ENCODE peak calls at places on chromosome 3, in nine cellular contexts. Z is lower leg skin, M is esophagus squamous epithelium, R is heart left ventricle, V is tibial nerve, E is transverse colon, U is stomach, N is GM12878, Y is suprapubic skin. L is an unnamed sample.

GRCh38 chr3:110526732-110527727 is 544.6 kb upstream of the NECTIN3 start:
- DNase-seq in Z (no peak), M (no peak), R (no peak), V (no peak), E (no peak), U (no peak), N (no peak), Y (no peak), L (peak; percentile 18)

GRCh38 chr3:195809796-195810454 is 1.8 kb downstream of the MUC4 start:
- DNase-seq in Z (no peak), M (no peak), R (no peak), V (no peak), E (no peak), U (no peak), N (no peak), Y (no peak), L (peak; percentile 77)

GRCh38 chr3:104388624-104389023 is 978.1 kb upstream of the ALCAM start:
- DNase-seq in Z (no peak), M (no peak), R (no peak), V (no peak), E (no peak), U (no peak), N (no peak), Y (no peak), L (no peak)

GRCh38 chr3:182303169-182303568 is 490.1 kb upstream of the ATP11B start:
- DNase-seq in Z (no peak), M (no peak), R (no peak), V (no peak), E (no peak), U (peak; percentile 36), N (no peak), Y (no peak), L (no peak)

GRCh38 chr3:193168911-193169310 is 72.1 kb upstream of the PLAAT1 start:
- DNase-seq in Z (no peak), M (no peak), R (no peak), V (no peak), E (no peak), U (no peak), N (no peak), Y (no peak), L (no peak)

GRCh38 chr3:39171860-39172259 is 18.5 kb upstream of the CSRNP1 start:
- DNase-seq in Z (no peak), M (no peak), R (no peak), V (no peak), E (no peak), U (no peak), N (no peak), Y (no peak), L (no peak)

GRCh38 chr3:16174389-16174788 is at the start of gene GALNT15:
- DNase-seq in Z (peak; percentile 98), M (peak; percentile 29), R (peak; percentile 91), V (peak; percentile 95), E (peak; percentile 70), U (peak; percentile 69), N (no peak), Y (peak; percentile 95), L (peak; percentile 34)

GRCh38 chr3:53890726-53891499 is 746 bp downstream of the SELENOK start:
- DNase-seq in Z (no peak), M (no peak), R (no peak), V (no peak), E (peak; percentile 54), U (peak; percentile 57), N (no peak), Y (no peak), L (no peak)

GRCh38 chr3:12629560-12629959 is 34.4 kb downstream of the RAF1 start:
- DNase-seq in Z (no peak), M (no peak), R (no peak), V (no peak), E (no peak), U (peak; percentile 62), N (no peak), Y (no peak), L (no peak)

GRCh38 chr3:187955076-187955952 is 198.6 kb upstream of the LPP start:
- DNase-seq in Z (no peak), M (no peak), R (no peak), V (peak; percentile 22), E (no peak), U (no peak), N (no peak), Y (no peak), L (peak; percentile 29)

GRCh38 chr3:23676093-23676492 is 129.7 kb upstream of the UBE2E1 start:
- DNase-seq in Z (no peak), M (no peak), R (no peak), V (no peak), E (no peak), U (no peak), N (no peak), Y (no peak), L (no peak)

GRCh38 chr3:138157743-138158142 is 17.0 kb downstream of the DBR1 start:
- DNase-seq in Z (no peak), M (no peak), R (no peak), V (no peak), E (no peak), U (no peak), N (no peak), Y (no peak), L (no peak)

GRCh38 chr3:71238267-71238985 is 345.1 kb downstream of the FOXP1 start:
- DNase-seq in Z (no peak), M (no peak), R (no peak), V (no peak), E (no peak), U (no peak), N (no peak), Y (no peak), L (no peak)

GRCh38 chr3:46356909-46357308 is 3.0 kb downstream of the CCR2 start:
- DNase-seq in Z (no peak), M (no peak), R (no peak), V (no peak), E (no peak), U (no peak), N (no peak), Y (no peak), L (no peak)

GRCh38 chr3:11272913-11273574 is 847 bp downstream of the ATG7 start:
- DNase-seq in Z (no peak), M (no peak), R (no peak), V (no peak), E (no peak), U (no peak), N (no peak), Y (no peak), L (no peak)

GRCh38 chr3:11274743-11275142 is 2.5 kb downstream of the ATG7 start:
- DNase-seq in Z (no peak), M (no peak), R (no peak), V (no peak), E (no peak), U (no peak), N (no peak), Y (no peak), L (no peak)

GRCh38 chr3:11269007-11269406 is 3.2 kb upstream of the ATG7 start:
- DNase-seq in Z (no peak), M (no peak), R (no peak), V (no peak), E (no peak), U (no peak), N (no peak), Y (no peak), L (no peak)

GRCh38 chr3:11273945-11274344 is 1.7 kb downstream of the ATG7 start:
- DNase-seq in Z (no peak), M (no peak), R (no peak), V (no peak), E (no peak), U (no peak), N (no peak), Y (no peak), L (no peak)

GRCh38 chr3:11271986-11272904 is at the start of gene ATG7:
- DNase-seq in Z (peak; percentile 99), M (peak; percentile 87), R (peak; percentile 99), V (peak; percentile 95), E (peak; percentile 98), U (peak; percentile 99), N (peak; percentile 82), Y (peak; percentile 98), L (peak; percentile 88)
- TF ChIP-seq POLR2A in Z (no peak), M (no peak), R (no peak), V (peak; percentile 66), E (peak; percentile 95), U (peak; percentile 88), N (peak; percentile 95), Y (peak; percentile 95), L (peak; percentile 80)

DNA sequence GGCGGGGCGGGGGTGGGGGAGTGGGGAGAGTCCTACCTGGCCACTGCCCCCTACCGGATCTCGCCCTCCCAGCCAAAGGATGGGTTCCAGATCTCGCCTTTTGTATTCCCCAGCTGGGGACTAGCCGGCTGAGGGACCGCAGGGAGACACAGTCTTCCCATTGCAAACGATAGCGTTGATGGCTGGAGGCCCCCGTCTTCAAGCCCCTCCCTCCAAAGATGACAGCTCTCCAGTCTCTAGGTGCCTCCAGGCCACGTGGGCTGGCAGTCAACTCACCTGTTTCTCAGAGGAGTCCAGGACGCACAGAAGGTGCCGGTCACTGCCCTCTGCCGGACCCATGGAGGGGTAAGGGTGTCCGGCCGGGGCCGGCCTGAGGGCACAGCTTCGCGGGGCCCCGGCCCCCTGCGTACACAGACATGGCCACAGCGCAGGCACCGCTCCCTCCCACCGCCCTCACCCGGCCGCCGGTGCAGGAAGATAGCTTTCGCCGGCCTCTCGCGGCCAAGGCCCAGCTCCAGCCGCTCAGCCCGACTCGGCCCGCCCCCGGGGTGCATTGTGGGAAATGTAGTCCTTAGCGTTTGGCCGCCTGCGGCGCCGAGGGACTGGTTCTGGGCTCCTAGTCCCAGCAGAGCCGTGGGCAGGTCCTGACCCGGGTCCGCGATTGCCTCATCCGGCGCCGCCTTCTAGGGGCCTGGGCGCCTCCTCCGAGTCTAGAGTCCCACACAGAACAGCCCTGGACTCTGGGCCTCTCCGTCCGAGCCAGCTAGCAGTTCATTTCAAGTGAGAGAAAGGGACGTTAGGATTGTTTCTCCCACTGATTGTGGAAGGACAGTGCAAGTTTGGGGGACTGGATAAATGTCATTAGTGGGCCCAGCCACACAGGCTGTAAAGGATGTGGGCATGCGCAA is at the start of gene MON1A:
- DNase-seq in Z (peak; percentile 99), M (peak; percentile 43), R (peak; percentile 98), V (peak; percentile 89), E (peak; percentile 97), U (peak; percentile 95), N (peak; percentile 40), Y (peak; percentile 98), L (peak; percentile 89)
- TF ChIP-seq POLR2A in Z (no peak), M (no peak), R (no peak), V (no peak), E (peak; percentile 68), U (no peak), N (peak; percentile 84), Y (no peak), L (peak; percentile 67)

GRCh38 chr3:14407203-14407602 is 4.8 kb downstream of the SLC6A6 start:
- DNase-seq in Z (no peak), M (no peak), R (no peak), V (no peak), E (no peak), U (no peak), N (no peak), Y (no peak), L (no peak)
- TF ChIP-seq POLR2A in Z (no peak), M (no peak), R (no peak), V (no peak), E (no peak), U (no peak), N (no peak), Y (no peak), L (no peak)

DNA sequence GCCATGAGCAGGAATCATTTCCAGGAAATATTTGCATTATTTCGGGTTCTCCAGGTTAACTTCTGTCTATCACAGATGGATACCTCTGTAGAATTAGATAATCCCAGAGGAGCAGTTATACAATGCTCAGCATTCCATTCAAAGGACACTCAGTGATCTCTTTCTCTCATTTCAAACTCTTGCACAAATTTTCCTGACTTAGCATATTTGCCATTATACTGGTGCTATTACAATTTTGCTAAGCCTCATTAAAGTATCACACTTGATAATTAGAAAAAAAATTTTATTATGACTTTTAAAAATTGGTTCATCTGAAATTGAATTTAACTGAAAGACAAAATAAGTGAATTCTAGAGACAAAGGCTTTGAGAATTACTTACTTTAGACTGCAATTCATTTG is 469.0 kb downstream of the EPHA3 start:
- DNase-seq in Z (no peak), M (no peak), R (no peak), V (no peak), E (no peak), U (no peak), N (no peak), Y (no peak), L (no peak)
- TF ChIP-seq POLR2A in Z (no peak), M (no peak), R (no peak), V (no peak), E (no peak), U (no peak), N (no peak), Y (no peak), L (no peak)

L was measured in H54.